ENCODE peak calls at places on chromosomes 1 and 21, in ten cellular contexts. One of them, this sample, is unnamed.

GRCh38 chr21:24861471-24861870 is 745.8 kb downstream of the MRPL39 start:
- DNase-seq in lower leg skin: no peak
- DNase-seq in NB4: no peak
- DNase-seq in HepG2: no peak
- DNase-seq in H54: no peak
- DNase-seq in breast epithelium: no peak
- DNase-seq in GM12892: no peak
- DNase-seq in tibial nerve: no peak
- DNase-seq in H1: no peak
- DNase-seq in endothelial cell of umbilical vein: no peak
- DNase-seq in this sample: no peak

GRCh38 chr1:110781525-110781924 is 91.4 kb upstream of the CD53 start:
- DNase-seq in H1: no peak
- DNase-seq in breast epithelium: no peak
- DNase-seq in lower leg skin: no peak
- DNase-seq in HepG2: no peak
- DNase-seq in H54: no peak
- DNase-seq in endothelial cell of umbilical vein: no peak
- DNase-seq in tibial nerve: no peak
- DNase-seq in NB4: no peak
- DNase-seq in GM12892: no peak
- DNase-seq in this sample: no peak

GRCh38 chr1:215076312-215076711 is 6.2 kb upstream of the KCNK2 start:
- DNase-seq in HepG2: peak; percentile 34
- DNase-seq in H54: no peak
- DNase-seq in breast epithelium: no peak
- DNase-seq in endothelial cell of umbilical vein: peak; percentile 26
- DNase-seq in tibial nerve: no peak
- DNase-seq in GM12892: no peak
- DNase-seq in H1: no peak
- DNase-seq in NB4: peak; percentile 37
- DNase-seq in lower leg skin: no peak
- DNase-seq in this sample: no peak

GRCh38 chr1:96367791-96368190 is 353.8 kb upstream of the PTBP2 start:
- DNase-seq in breast epithelium: no peak
- DNase-seq in H54: no peak
- DNase-seq in H1: no peak
- DNase-seq in HepG2: no peak
- DNase-seq in NB4: no peak
- DNase-seq in GM12892: no peak
- DNase-seq in endothelial cell of umbilical vein: no peak
- DNase-seq in tibial nerve: no peak
- DNase-seq in lower leg skin: no peak
- DNase-seq in this sample: no peak

GRCh38 chr1:167522246-167522645 is 3.9 kb upstream of the CD247 start:
- DNase-seq in breast epithelium: no peak
- DNase-seq in GM12892: no peak
- DNase-seq in endothelial cell of umbilical vein: no peak
- DNase-seq in tibial nerve: no peak
- DNase-seq in HepG2: no peak
- DNase-seq in lower leg skin: no peak
- DNase-seq in H54: no peak
- DNase-seq in H1: no peak
- DNase-seq in NB4: no peak
- DNase-seq in this sample: no peak

GRCh38 chr1:204110894-204111633 is 38.1 kb downstream of the SOX13 start:
- DNase-seq in H1: no peak
- DNase-seq in tibial nerve: no peak
- DNase-seq in H54: no peak
- DNase-seq in GM12892: no peak
- DNase-seq in lower leg skin: no peak
- DNase-seq in endothelial cell of umbilical vein: no peak
- DNase-seq in NB4: no peak
- DNase-seq in breast epithelium: no peak
- DNase-seq in HepG2: no peak
- DNase-seq in this sample: no peak

GRCh38 chr1:40064797-40065492 is 24.4 kb downstream of the CAP1 start:
- DNase-seq in HepG2: no peak
- DNase-seq in GM12892: no peak
- DNase-seq in breast epithelium: no peak
- DNase-seq in tibial nerve: no peak
- DNase-seq in lower leg skin: no peak
- DNase-seq in H1: no peak
- DNase-seq in H54: no peak
- DNase-seq in endothelial cell of umbilical vein: no peak
- DNase-seq in NB4: peak; percentile 85
- DNase-seq in this sample: no peak

GRCh38 chr1:193185861-193186714 is at the start of gene B3GALT2:
- DNase-seq in breast epithelium: no peak
- DNase-seq in NB4: no peak
- DNase-seq in H54: no peak
- DNase-seq in tibial nerve: peak; percentile 21
- DNase-seq in HepG2: peak; percentile 32
- DNase-seq in H1: no peak
- DNase-seq in lower leg skin: no peak
- DNase-seq in endothelial cell of umbilical vein: no peak
- DNase-seq in GM12892: no peak
- DNase-seq in this sample: no peak

GRCh38 chr1:182633657-182634281 is 29.6 kb upstream of the RGS16 start:
- DNase-seq in GM12892: no peak
- DNase-seq in tibial nerve: no peak
- DNase-seq in NB4: peak; percentile 63
- DNase-seq in HepG2: no peak
- DNase-seq in breast epithelium: no peak
- DNase-seq in lower leg skin: no peak
- DNase-seq in H54: no peak
- DNase-seq in endothelial cell of umbilical vein: no peak
- DNase-seq in H1: no peak
- DNase-seq in this sample: no peak

GRCh38 chr1:165481820-165482532 is 37.0 kb upstream of the RXRG start:
- DNase-seq in GM12892: no peak
- DNase-seq in NB4: peak; percentile 36
- DNase-seq in breast epithelium: no peak
- DNase-seq in H1: no peak
- DNase-seq in H54: peak; percentile 74
- DNase-seq in endothelial cell of umbilical vein: peak; percentile 26
- DNase-seq in tibial nerve: peak; percentile 42
- DNase-seq in lower leg skin: no peak
- DNase-seq in HepG2: no peak
- DNase-seq in this sample: peak; percentile 90

DNA sequence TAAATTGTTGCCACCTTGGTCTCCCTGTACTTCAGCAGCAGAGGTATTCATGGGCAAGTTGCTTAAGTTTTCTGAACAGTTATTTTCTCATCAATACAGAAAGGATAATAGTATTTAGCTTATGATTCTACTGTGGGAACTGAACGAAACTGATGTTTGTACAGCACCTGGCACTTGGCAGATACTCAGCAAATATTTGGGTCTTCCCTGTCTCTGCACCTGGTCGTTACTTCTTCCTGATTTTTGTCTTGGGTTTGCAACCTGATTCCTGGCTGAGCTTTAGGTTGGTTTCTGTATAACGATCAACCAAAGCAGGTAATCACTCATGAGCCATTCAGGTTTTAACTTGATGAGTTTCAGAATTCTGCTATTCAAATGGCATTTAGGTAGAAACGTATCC is 490.6 kb downstream of the KIF26B start:
- DNase-seq in GM12892: no peak
- DNase-seq in tibial nerve: no peak
- DNase-seq in lower leg skin: no peak
- DNase-seq in H54: no peak
- DNase-seq in breast epithelium: no peak
- DNase-seq in NB4: no peak
- DNase-seq in endothelial cell of umbilical vein: no peak
- DNase-seq in H1: no peak
- DNase-seq in HepG2: no peak
- DNase-seq in this sample: no peak
- TF ChIP-seq POLR2A in GM12892: no peak
- TF ChIP-seq POLR2A in tibial nerve: no peak
- TF ChIP-seq POLR2A in lower leg skin: no peak
- TF ChIP-seq POLR2A in H54: no peak
- TF ChIP-seq POLR2A in breast epithelium: no peak
- TF ChIP-seq POLR2A in NB4: no peak
- TF ChIP-seq POLR2A in endothelial cell of umbilical vein: no peak
- TF ChIP-seq POLR2A in H1: no peak
- TF ChIP-seq POLR2A in HepG2: no peak
- TF ChIP-seq POLR2A in this sample: no peak

GRCh38 chr1:14778882-14779594 is 180.6 kb downstream of the KAZN start:
- DNase-seq in GM12892: no peak
- DNase-seq in H1: peak; percentile 93
- DNase-seq in tibial nerve: no peak
- DNase-seq in endothelial cell of umbilical vein: no peak
- DNase-seq in lower leg skin: no peak
- DNase-seq in HepG2: peak; percentile 36
- DNase-seq in breast epithelium: no peak
- DNase-seq in NB4: peak; percentile 88
- DNase-seq in H54: peak; percentile 44
- DNase-seq in this sample: no peak

GRCh38 chr1:14780271-14780670 is 181.8 kb downstream of the KAZN start:
- DNase-seq in H1: no peak
- DNase-seq in GM12892: no peak
- DNase-seq in breast epithelium: no peak
- DNase-seq in endothelial cell of umbilical vein: no peak
- DNase-seq in lower leg skin: no peak
- DNase-seq in H54: no peak
- DNase-seq in tibial nerve: no peak
- DNase-seq in NB4: peak; percentile 96
- DNase-seq in HepG2: no peak
- DNase-seq in this sample: no peak

GRCh38 chr1:14774988-14775387 is 176.5 kb downstream of the KAZN start:
- DNase-seq in endothelial cell of umbilical vein: no peak
- DNase-seq in H54: no peak
- DNase-seq in HepG2: no peak
- DNase-seq in lower leg skin: no peak
- DNase-seq in breast epithelium: no peak
- DNase-seq in tibial nerve: no peak
- DNase-seq in H1: no peak
- DNase-seq in GM12892: no peak
- DNase-seq in NB4: no peak
- DNase-seq in this sample: no peak

GRCh38 chr1:14775434-14775833 is 176.9 kb downstream of the KAZN start:
- DNase-seq in NB4: no peak
- DNase-seq in endothelial cell of umbilical vein: no peak
- DNase-seq in tibial nerve: no peak
- DNase-seq in breast epithelium: no peak
- DNase-seq in lower leg skin: no peak
- DNase-seq in H54: no peak
- DNase-seq in H1: no peak
- DNase-seq in GM12892: no peak
- DNase-seq in HepG2: no peak
- DNase-seq in this sample: no peak

DNA sequence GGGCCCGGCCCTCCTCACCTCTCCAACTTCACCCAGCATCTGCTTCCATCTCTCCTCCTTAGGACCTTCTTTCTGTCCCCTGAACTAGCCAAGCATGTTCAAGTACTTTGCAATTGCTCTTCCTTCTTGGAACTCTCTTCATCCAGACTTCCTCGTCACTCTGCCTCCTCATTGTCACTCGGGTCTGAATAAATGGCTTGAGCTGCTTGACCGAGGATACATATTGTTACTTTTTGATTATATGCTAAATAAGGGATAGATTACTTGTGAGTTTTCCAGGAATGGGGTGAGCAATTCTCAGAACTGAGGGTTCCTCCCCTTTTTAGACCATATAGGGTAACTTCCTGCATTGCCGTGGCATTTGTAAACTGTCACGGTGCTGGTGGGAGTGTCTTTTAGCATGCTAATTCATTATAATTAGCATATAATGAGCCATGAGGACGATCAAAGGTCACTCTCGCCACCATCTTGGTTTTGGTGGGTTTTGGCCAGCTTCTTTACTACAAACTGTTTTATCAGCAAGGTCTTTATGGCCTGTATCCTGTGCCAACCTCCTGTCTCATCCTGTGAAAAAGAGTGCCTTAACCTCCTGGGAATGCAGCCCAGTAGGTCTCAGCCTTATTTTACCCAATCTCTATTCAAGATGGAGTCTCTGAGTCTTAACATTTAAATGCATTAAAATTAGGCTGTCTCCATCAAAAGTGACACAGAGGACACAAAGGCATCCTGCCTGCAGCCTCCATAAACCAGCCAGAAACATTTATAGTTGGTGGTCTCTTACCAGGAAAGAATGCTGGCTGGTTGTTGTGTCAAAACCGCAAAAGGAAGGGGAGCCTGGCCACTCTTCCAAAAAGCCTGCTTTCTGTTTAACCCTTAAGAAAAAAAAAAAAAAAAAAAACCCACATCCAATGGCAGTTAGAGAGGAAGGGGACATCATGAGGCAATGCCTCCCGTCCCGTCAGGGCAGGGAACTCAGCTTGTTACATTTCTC is 179.3 kb downstream of the KAZN start:
- DNase-seq in endothelial cell of umbilical vein: no peak
- DNase-seq in NB4: peak; percentile 91
- DNase-seq in H1: no peak
- DNase-seq in lower leg skin: no peak
- DNase-seq in GM12892: no peak
- DNase-seq in breast epithelium: no peak
- DNase-seq in H54: no peak
- DNase-seq in tibial nerve: no peak
- DNase-seq in HepG2: no peak
- DNase-seq in this sample: no peak
- TF ChIP-seq POLR2A in endothelial cell of umbilical vein: no peak
- TF ChIP-seq POLR2A in NB4: no peak
- TF ChIP-seq POLR2A in H1: no peak
- TF ChIP-seq POLR2A in lower leg skin: no peak
- TF ChIP-seq POLR2A in GM12892: no peak
- TF ChIP-seq POLR2A in breast epithelium: no peak
- TF ChIP-seq POLR2A in H54: no peak
- TF ChIP-seq POLR2A in tibial nerve: no peak
- TF ChIP-seq POLR2A in HepG2: no peak
- TF ChIP-seq POLR2A in this sample: no peak

DNA sequence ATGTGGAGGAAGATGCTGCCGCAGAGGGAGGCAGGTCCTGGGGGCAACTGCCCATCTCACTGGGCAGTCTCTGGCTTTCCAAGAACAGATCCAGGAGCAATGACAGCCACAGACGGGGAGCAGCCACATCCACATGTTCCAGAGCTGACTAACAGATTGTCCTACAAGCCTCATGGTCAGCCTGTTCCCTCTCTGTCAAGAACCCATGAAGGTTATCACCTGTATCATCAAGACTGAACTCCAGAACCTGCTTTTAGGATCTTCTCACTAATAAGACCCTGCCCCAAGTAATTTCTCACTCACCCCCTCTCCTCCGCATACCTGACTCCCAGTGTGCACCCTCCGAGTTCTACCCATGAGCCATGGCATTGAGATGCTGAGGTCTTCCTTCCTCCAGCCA is 187.8 kb downstream of the RUNX1 start:
- DNase-seq in GM12892: no peak
- DNase-seq in HepG2: no peak
- DNase-seq in endothelial cell of umbilical vein: no peak
- DNase-seq in H54: no peak
- DNase-seq in NB4: no peak
- DNase-seq in lower leg skin: no peak
- DNase-seq in H1: no peak
- DNase-seq in tibial nerve: no peak
- DNase-seq in breast epithelium: no peak
- DNase-seq in this sample: no peak
- TF ChIP-seq POLR2A in GM12892: no peak
- TF ChIP-seq POLR2A in HepG2: no peak
- TF ChIP-seq POLR2A in endothelial cell of umbilical vein: no peak
- TF ChIP-seq POLR2A in H54: no peak
- TF ChIP-seq POLR2A in NB4: no peak
- TF ChIP-seq POLR2A in lower leg skin: no peak
- TF ChIP-seq POLR2A in H1: no peak
- TF ChIP-seq POLR2A in tibial nerve: no peak
- TF ChIP-seq POLR2A in breast epithelium: no peak
- TF ChIP-seq POLR2A in this sample: no peak

GRCh38 chr21:31346256-31346821 is 2.3 kb upstream of the TIAM1 start:
- DNase-seq in GM12892: no peak
- DNase-seq in NB4: no peak
- DNase-seq in tibial nerve: no peak
- DNase-seq in H1: no peak
- DNase-seq in H54: no peak
- DNase-seq in breast epithelium: no peak
- DNase-seq in endothelial cell of umbilical vein: no peak
- DNase-seq in HepG2: no peak
- DNase-seq in lower leg skin: no peak
- DNase-seq in this sample: no peak
- TF ChIP-seq POLR2A in GM12892: no peak
- TF ChIP-seq POLR2A in NB4: no peak
- TF ChIP-seq POLR2A in tibial nerve: no peak
- TF ChIP-seq POLR2A in H1: no peak
- TF ChIP-seq POLR2A in H54: no peak
- TF ChIP-seq POLR2A in breast epithelium: no peak
- TF ChIP-seq POLR2A in endothelial cell of umbilical vein: no peak
- TF ChIP-seq POLR2A in HepG2: no peak
- TF ChIP-seq POLR2A in lower leg skin: no peak
- TF ChIP-seq POLR2A in this sample: no peak